ENCODE peak calls at places on chromosomes 16 and 17, in ten cellular contexts. A, I, X, Z, M, R, T, N, J and O are unnamed samples. For H3K9me3, the result is how much of the 10 kb centered on the place peaks cover.

GRCh38 chr17:75271233-75271954 is 363 bp upstream of the MIF4GD start:
- DNase-seq in Z (peak), X (peak), I (peak), T (peak), J (peak), A (peak), N (peak), R (peak), M (peak), O (peak)

GRCh38 chr16:89006036-89006752 is 29.2 kb upstream of the CBFA2T3 start:
- DNase-seq in T (no peak), I (no peak), X (no peak), Z (no peak), N (no peak), J (no peak), M (no peak), A (no peak), R (no peak), O (peak)

GRCh38 chr17:78362671-78363070 is 2.8 kb upstream of the SOCS3 start:
- DNase-seq in T (no peak), M (no peak), J (no peak), N (no peak), Z (no peak), R (no peak), A (no peak), X (no peak), I (no peak), O (no peak)

GRCh38 chr16:12349950-12350842 is 373.7 kb downstream of the SNX29 start:
- DNase-seq in R (no peak), X (no peak), Z (no peak), T (no peak), N (no peak), A (no peak), J (no peak), I (no peak), M (no peak), O (no peak)

GRCh38 chr16:47970291-47970931 is 185.4 kb downstream of the ABCC12 start:
- DNase-seq in R (peak), I (no peak), T (no peak), X (no peak), Z (no peak), J (no peak), N (peak), M (no peak), A (no peak), O (no peak)

GRCh38 chr17:79650283-79650682 is 39.4 kb upstream of the RBFOX3 start:
- DNase-seq in T (no peak), N (no peak), Z (no peak), A (no peak), R (no peak), I (no peak), J (no peak), X (no peak), M (no peak), O (no peak)

GRCh38 chr17:44348234-44348987 is 3.3 kb downstream of the GRN start:
- DNase-seq in X (peak), J (no peak), Z (no peak), R (peak), M (no peak), A (no peak), I (no peak), T (no peak), N (peak), O (peak)

GRCh38 chr17:43645765-43646481 is 15.8 kb downstream of the MEOX1 start:
- DNase-seq in N (peak), M (peak), J (peak), A (peak), Z (peak), X (peak), R (no peak), T (peak), I (peak), O (peak)

GRCh38 chr17:80605326-80606066 is 60.9 kb downstream of the RPTOR start:
- DNase-seq in M (no peak), T (no peak), X (no peak), A (no peak), Z (peak), J (peak), N (peak), R (peak), I (no peak), O (no peak)

GRCh38 chr17:78394209-78394608 is 15.8 kb downstream of the PGS1 start:
- DNase-seq in T (no peak), X (no peak), A (no peak), I (no peak), R (no peak), N (no peak), Z (no peak), M (no peak), J (no peak), O (no peak)

GRCh38 chr17:44847581-44847980 is at the start of gene HIGD1B:
- DNase-seq in A (peak), Z (no peak), R (no peak), J (no peak), N (no peak), I (peak), T (no peak), X (no peak), M (no peak), O (no peak)

GRCh38 chr17:4858880-4859260 is 25.7 kb downstream of the MINK1 start:
- DNase-seq in N (no peak), X (peak), Z (peak), T (peak), R (no peak), A (peak), J (no peak), M (no peak), I (peak), O (peak)

GRCh38 chr16:84963046-84963445 is 48.3 kb downstream of the ZDHHC7 start:
- DNase-seq in Z (no peak), X (no peak), N (no peak), R (no peak), T (no peak), J (no peak), I (no peak), M (no peak), A (no peak), O (peak)

GRCh38 chr16:56558024-56558747 is 6.7 kb upstream of the MT4 start:
- DNase-seq in J (no peak), R (no peak), A (no peak), X (no peak), N (peak), M (no peak), I (no peak), Z (peak), T (peak), O (no peak)

GRCh38 chr17:65092262-65092661 is 35.7 kb upstream of the GNA13 start:
- DNase-seq in I (no peak), Z (no peak), R (no peak), J (no peak), T (no peak), N (peak), M (no peak), A (no peak), X (no peak), O (no peak)

GRCh38 chr16:21283521-21284289 is 5.6 kb upstream of the CRYM start:
- DNase-seq in M (peak), Z (no peak), R (no peak), T (peak), X (peak), I (peak), N (peak), A (peak), J (no peak), O (peak)

GRCh38 chr17:49210158-49211029 is at the start of the genes ABI3 and GNGT2:
- DNase-seq in A (peak), R (peak), N (no peak), Z (no peak), M (no peak), T (peak), X (peak), I (peak), J (peak), O (peak)

GRCh38 chr17:78538033-78538776 is 39.0 kb downstream of the DNAH17 start:
- DNase-seq in I (no peak), R (no peak), N (no peak), J (no peak), Z (no peak), A (no peak), M (no peak), X (no peak), T (no peak), O (no peak)

GRCh38 chr17:67484261-67484660 is 107.2 kb downstream of the PITPNC1 start:
- DNase-seq in I (no peak), N (no peak), M (no peak), X (no peak), R (no peak), Z (no peak), J (no peak), T (no peak), A (no peak), O (no peak)

GRCh38 chr17:78969865-78970264 is 9.9 kb downstream of the LGALS3BP start:
- DNase-seq in N (no peak), I (no peak), A (no peak), X (no peak), M (no peak), Z (no peak), T (no peak), R (no peak), J (no peak), O (no peak)

GRCh38 chr17:51820252-51820651 is 338.3 kb downstream of the CA10 start:
- DNase-seq in A (no peak), R (no peak), Z (no peak), M (no peak), J (no peak), I (no peak), X (no peak), N (no peak), T (no peak), O (no peak)

GRCh38 chr17:28950752-28951427 is 428 bp downstream of the PHF12 start:
- DNase-seq in M (no peak), J (no peak), N (no peak), R (no peak), I (no peak), Z (no peak), T (no peak), A (no peak), X (no peak), O (no peak)

GRCh38 chr17:79883202-79883601 is 44.0 kb upstream of the CBX4 start:
- DNase-seq in Z (no peak), M (no peak), N (no peak), J (no peak), R (no peak), T (no peak), I (no peak), A (no peak), X (no peak), O (no peak)

GRCh38 chr17:14923981-14924380 is 341.1 kb downstream of the PMP22 start:
- DNase-seq in M (no peak), R (no peak), X (no peak), T (no peak), I (no peak), Z (no peak), A (no peak), J (no peak), N (peak), O (no peak)

GRCh38 chr17:14925498-14925897 is 339.6 kb downstream of the PMP22 start:
- DNase-seq in A (no peak), J (no peak), T (no peak), N (no peak), R (no peak), I (no peak), M (no peak), Z (no peak), X (no peak), O (no peak)

GRCh38 chr17:14926526-14927122 is 338.5 kb downstream of the PMP22 start:
- DNase-seq in M (no peak), T (no peak), Z (peak), N (peak), R (peak), X (peak), J (peak), I (peak), A (no peak), O (no peak)

GRCh38 chr17:14922421-14922820 is 342.7 kb downstream of the PMP22 start:
- DNase-seq in M (no peak), T (no peak), Z (peak), A (no peak), I (no peak), J (no peak), X (no peak), R (no peak), N (peak), O (no peak)

GRCh38 chr17:14926073-14926472 is 339.1 kb downstream of the PMP22 start:
- DNase-seq in R (no peak), J (no peak), M (no peak), I (no peak), N (no peak), X (no peak), A (no peak), Z (no peak), T (no peak), O (no peak)
- H3K9me3 ChIP-seq in R (under half), J (under half), M (under half), I (under half), N (under half), X (under half), A (under half), Z (under half), T (under half), O (under half)

GRCh38 chr16:80117731-80118130 is 423.1 kb upstream of the DYNLRB2 start:
- DNase-seq in Z (no peak), M (no peak), X (no peak), N (no peak), T (no peak), J (no peak), A (no peak), I (no peak), R (no peak), O (no peak)
- H3K9me3 ChIP-seq in Z (under half), M (under half), X (under half), N (under half), T (under half), J (under half), A (under half), I (under half), R (under half), O (under half)

GRCh38 chr16:72932677-72933335 is 115.1 kb downstream of the ZFHX3 start:
- DNase-seq in X (no peak), N (no peak), A (no peak), Z (no peak), R (no peak), I (no peak), M (no peak), T (no peak), J (no peak), O (no peak)
- H3K9me3 ChIP-seq in X (under half), N (under half), A (under half), Z (under half), R (under half), I (under half), M (under half), T (under half), J (under half), O (under half)

GRCh38 chr17:27239046-27239445 is 54.9 kb upstream of the WSB1 start:
- DNase-seq in Z (no peak), N (no peak), M (no peak), A (no peak), X (no peak), R (no peak), I (no peak), T (no peak), J (no peak), O (no peak)
- H3K9me3 ChIP-seq in Z (under half), N (under half), M (under half), A (under half), X (under half), R (under half), I (under half), T (under half), J (under half), O (under half)

GRCh38 chr17:27157898-27158297 is 136.0 kb upstream of the WSB1 start:
- DNase-seq in J (no peak), A (no peak), R (no peak), M (no peak), X (no peak), T (no peak), Z (no peak), N (no peak), I (no peak), O (no peak)

GRCh38 chr17:27153005-27153404 is 140.9 kb upstream of the WSB1 start:
- DNase-seq in J (no peak), R (no peak), I (no peak), N (no peak), A (no peak), T (peak), X (no peak), Z (no peak), M (no peak), O (peak)

GRCh38 chr17:27155866-27156265 is 138.0 kb upstream of the WSB1 start:
- DNase-seq in A (peak), M (no peak), Z (no peak), T (peak), N (no peak), X (no peak), R (no peak), I (peak), J (no peak), O (peak)

GRCh38 chr17:27158390-27158789 is 135.5 kb upstream of the WSB1 start:
- DNase-seq in R (no peak), I (no peak), N (no peak), J (no peak), Z (no peak), M (no peak), A (no peak), T (peak), X (no peak), O (no peak)

GRCh38 chr17:27157297-27157696 is 136.6 kb upstream of the WSB1 start:
- DNase-seq in M (no peak), R (no peak), Z (no peak), T (peak), J (no peak), X (no peak), N (no peak), I (no peak), A (no peak), O (no peak)
- H3K9me3 ChIP-seq in M (under half), R (under half), Z (under half), T (under half), J (under half), X (under half), N (under half), I (under half), A (under half), O (under half)

GRCh38 chr17:72940511-72940910 is 152.0 kb downstream of the SLC39A11 start:
- DNase-seq in J (no peak), T (no peak), M (no peak), N (no peak), Z (no peak), A (no peak), I (no peak), X (no peak), R (no peak), O (no peak)

GRCh38 chr17:72943826-72944689 is 148.4 kb downstream of the SLC39A11 start:
- DNase-seq in M (no peak), Z (no peak), R (no peak), N (no peak), I (no peak), A (no peak), J (no peak), T (no peak), X (no peak), O (no peak)

GRCh38 chr17:72946126-72946525 is 146.4 kb downstream of the SLC39A11 start:
- DNase-seq in M (no peak), T (no peak), R (no peak), J (no peak), X (no peak), I (no peak), Z (no peak), A (no peak), N (no peak), O (no peak)

GRCh38 chr17:72945468-72945867 is 147.0 kb downstream of the SLC39A11 start:
- DNase-seq in X (no peak), A (no peak), J (no peak), N (no peak), M (no peak), Z (no peak), T (no peak), I (no peak), R (no peak), O (no peak)

DNA sequence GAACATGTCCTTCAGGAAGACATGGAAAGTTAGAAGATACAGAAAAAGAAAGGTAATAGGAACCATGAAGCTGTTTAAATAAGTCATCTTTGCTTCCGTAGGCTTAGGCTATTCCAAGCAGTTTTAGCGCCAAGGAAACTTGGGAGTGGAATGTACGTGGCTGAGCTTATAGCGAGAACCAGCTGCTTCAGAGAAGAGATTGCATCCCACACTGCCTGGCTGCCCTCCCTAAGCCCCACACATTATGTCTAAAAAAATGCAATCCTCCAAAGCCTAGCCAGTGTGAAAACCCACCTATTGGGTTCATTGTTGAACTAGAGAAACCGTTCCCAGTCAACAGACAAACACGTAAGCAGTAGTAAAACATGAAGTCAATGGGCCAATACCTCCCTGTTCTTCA is 149.9 kb downstream of the SLC39A11 start:
- DNase-seq in X (no peak), A (no peak), N (no peak), T (no peak), R (no peak), Z (no peak), J (no peak), M (no peak), I (no peak), O (no peak)
- H3K9me3 ChIP-seq in X (under half), A (under half), N (under half), T (under half), R (under half), Z (under half), J (under half), M (under half), I (under half), O (under half)

GRCh38 chr17:20256144-20256543 is 211.2 kb downstream of the LGALS9B start:
- DNase-seq in A (no peak), J (no peak), T (no peak), M (no peak), R (no peak), N (no peak), X (no peak), I (no peak), Z (no peak), O (no peak)

GRCh38 chr17:20253323-20253722 is 214.0 kb downstream of the LGALS9B start:
- DNase-seq in I (no peak), M (no peak), T (no peak), R (no peak), J (no peak), A (no peak), X (no peak), N (no peak), Z (no peak), O (no peak)

GRCh38 chr17:20262116-20262977 is 205.0 kb downstream of the LGALS9B start:
- DNase-seq in Z (no peak), A (no peak), M (no peak), R (no peak), I (no peak), N (no peak), J (no peak), X (no peak), T (no peak), O (no peak)

GRCh38 chr17:20259668-20260067 is 207.7 kb downstream of the LGALS9B start:
- DNase-seq in M (no peak), X (no peak), Z (no peak), I (no peak), N (no peak), T (no peak), J (no peak), A (no peak), R (no peak), O (no peak)

DNA sequence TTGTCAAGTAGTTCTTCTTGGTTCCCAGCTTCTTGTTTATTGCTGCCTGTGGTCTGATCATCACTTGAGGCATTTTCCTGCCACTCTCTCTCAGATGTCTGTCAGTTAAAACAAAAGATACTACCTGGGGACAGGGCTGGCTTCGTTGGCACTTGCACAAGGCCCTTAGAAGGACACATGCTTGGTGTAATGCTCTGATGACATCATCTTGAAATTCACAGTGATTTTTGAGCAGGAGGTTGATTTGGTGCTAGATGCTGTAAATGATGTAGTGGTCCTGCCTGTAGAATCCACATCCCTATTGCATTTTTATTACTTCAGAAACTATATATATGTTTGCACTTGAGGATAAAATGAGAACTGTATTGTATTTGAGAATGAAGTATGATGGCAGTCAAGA is 210.3 kb downstream of the LGALS9B start:
- DNase-seq in I (no peak), N (no peak), T (no peak), R (no peak), M (no peak), J (no peak), Z (no peak), A (no peak), X (no peak), O (no peak)
- H3K9me3 ChIP-seq in I (under half), N (under half), T (under half), R (under half), M (under half), J (under half), Z (under half), A (under half), X (under half), O (under half)

GRCh38 chr17:16622540-16623277 is 30.9 kb downstream of the ZNF624 start:
- DNase-seq in T (no peak), I (no peak), J (no peak), R (no peak), Z (no peak), N (no peak), M (no peak), X (no peak), A (no peak), O (no peak)
- H3K9me3 ChIP-seq in T (half or more), I (half or more), J (half or more), R (half or more), Z (under half), N (half or more), M (half or more), X (half or more), A (half or more), O (under half)